ENCODE peak calls at places on chromosomes 6 and 20, in five cellular contexts. One of them, this sample, is unnamed.
A peak's percentile ranks its signal among the peaks of the same experiment; 100 is the strongest.

GRCh38 chr6:35804996-35805736 is at the start of gene LHFPL5:
- DNase-seq in A549: peak; percentile 54
- DNase-seq in NCI-H1105: peak; percentile 73
- DNase-seq in C1 segment of cervical spinal cord: no peak
- DNase-seq in activated CD4-positive, alpha-beta memory T cell treated with anti-CD3 and anti-CD28 coated beads, Interleukin-2, amount 10 ng/mL, durations not matched to agents 7 days and 5 days: peak; percentile 61
- DNase-seq in this sample: no peak

GRCh38 chr20:309306-309840 is 12.0 kb downstream of the ZCCHC3 start:
- DNase-seq in A549: no peak
- DNase-seq in C1 segment of cervical spinal cord: no peak
- DNase-seq in activated CD4-positive, alpha-beta memory T cell treated with anti-CD3 and anti-CD28 coated beads, Interleukin-2, amount 10 ng/mL, durations not matched to agents 7 days and 5 days: no peak
- DNase-seq in NCI-H1105: no peak
- DNase-seq in this sample: peak; percentile 32

GRCh38 chr6:100022847-100023246 is 28.8 kb upstream of the MCHR2 start:
- DNase-seq in A549: no peak
- DNase-seq in NCI-H1105: no peak
- DNase-seq in C1 segment of cervical spinal cord: no peak
- DNase-seq in activated CD4-positive, alpha-beta memory T cell treated with anti-CD3 and anti-CD28 coated beads, Interleukin-2, amount 10 ng/mL, durations not matched to agents 7 days and 5 days: no peak
- DNase-seq in this sample: no peak

GRCh38 chr6:169344651-169345050 is 91.0 kb upstream of the THBS2 start:
- DNase-seq in C1 segment of cervical spinal cord: no peak
- DNase-seq in NCI-H1105: no peak
- DNase-seq in A549: no peak
- DNase-seq in activated CD4-positive, alpha-beta memory T cell treated with anti-CD3 and anti-CD28 coated beads, Interleukin-2, amount 10 ng/mL, durations not matched to agents 7 days and 5 days: no peak
- DNase-seq in this sample: no peak

GRCh38 chr6:46903175-46903574 is 18.6 kb downstream of the ADGRF5 start:
- DNase-seq in C1 segment of cervical spinal cord: no peak
- DNase-seq in A549: no peak
- DNase-seq in NCI-H1105: no peak
- DNase-seq in activated CD4-positive, alpha-beta memory T cell treated with anti-CD3 and anti-CD28 coated beads, Interleukin-2, amount 10 ng/mL, durations not matched to agents 7 days and 5 days: no peak
- DNase-seq in this sample: no peak

GRCh38 chr20:63357921-63358905 is 2.9 kb downstream of the CHRNA4 start:
- DNase-seq in A549: no peak
- DNase-seq in activated CD4-positive, alpha-beta memory T cell treated with anti-CD3 and anti-CD28 coated beads, Interleukin-2, amount 10 ng/mL, durations not matched to agents 7 days and 5 days: no peak
- DNase-seq in NCI-H1105: peak; percentile 85
- DNase-seq in C1 segment of cervical spinal cord: no peak
- DNase-seq in this sample: no peak

GRCh38 chr6:154438882-154439281 is 71.6 kb downstream of the CNKSR3 start:
- DNase-seq in activated CD4-positive, alpha-beta memory T cell treated with anti-CD3 and anti-CD28 coated beads, Interleukin-2, amount 10 ng/mL, durations not matched to agents 7 days and 5 days: no peak
- DNase-seq in C1 segment of cervical spinal cord: no peak
- DNase-seq in NCI-H1105: no peak
- DNase-seq in A549: no peak
- DNase-seq in this sample: no peak

GRCh38 chr6:50457351-50457750 is 256.0 kb upstream of the TFAP2D start:
- DNase-seq in NCI-H1105: no peak
- DNase-seq in activated CD4-positive, alpha-beta memory T cell treated with anti-CD3 and anti-CD28 coated beads, Interleukin-2, amount 10 ng/mL, durations not matched to agents 7 days and 5 days: no peak
- DNase-seq in C1 segment of cervical spinal cord: no peak
- DNase-seq in A549: no peak
- DNase-seq in this sample: no peak

GRCh38 chr20:49557449-49557848 is 10.5 kb downstream of the PTGIS start:
- DNase-seq in NCI-H1105: no peak
- DNase-seq in activated CD4-positive, alpha-beta memory T cell treated with anti-CD3 and anti-CD28 coated beads, Interleukin-2, amount 10 ng/mL, durations not matched to agents 7 days and 5 days: no peak
- DNase-seq in C1 segment of cervical spinal cord: no peak
- DNase-seq in A549: no peak
- DNase-seq in this sample: no peak

GRCh38 chr6:14896475-14896874 is 349.4 kb upstream of the JARID2 start:
- DNase-seq in NCI-H1105: no peak
- DNase-seq in A549: no peak
- DNase-seq in C1 segment of cervical spinal cord: no peak
- DNase-seq in activated CD4-positive, alpha-beta memory T cell treated with anti-CD3 and anti-CD28 coated beads, Interleukin-2, amount 10 ng/mL, durations not matched to agents 7 days and 5 days: no peak
- DNase-seq in this sample: no peak

GRCh38 chr6:39681566-39682250 is 43.5 kb downstream of the KIF6 start:
- DNase-seq in NCI-H1105: no peak
- DNase-seq in C1 segment of cervical spinal cord: no peak
- DNase-seq in activated CD4-positive, alpha-beta memory T cell treated with anti-CD3 and anti-CD28 coated beads, Interleukin-2, amount 10 ng/mL, durations not matched to agents 7 days and 5 days: no peak
- DNase-seq in A549: no peak
- DNase-seq in this sample: no peak

GRCh38 chr20:57810511-57811372 is 100.9 kb upstream of the PMEPA1 start:
- DNase-seq in A549: no peak
- DNase-seq in NCI-H1105: no peak
- DNase-seq in C1 segment of cervical spinal cord: no peak
- DNase-seq in activated CD4-positive, alpha-beta memory T cell treated with anti-CD3 and anti-CD28 coated beads, Interleukin-2, amount 10 ng/mL, durations not matched to agents 7 days and 5 days: no peak
- DNase-seq in this sample: no peak